ENCODE peak calls at places on chromosomes 1 and 21, in seven cellular contexts. S is Panc1, C is kidney, G is psoas muscle, J is MM.1S, R is mammary epithelial cell, P is esophagus squamous epithelium. W is an unnamed sample.

GRCh38 chr21:46366091-46366490 is 42.1 kb downstream of the PCNT start:
- DNase-seq in S (no peak), C (no peak), G (no peak), J (no peak), R (no peak), P (no peak), W (no peak)

GRCh38 chr21:42672699-42673458 is 19.5 kb downstream of the PDE9A start:
- DNase-seq in S (no peak), C (no peak), G (no peak), J (no peak), R (no peak), P (no peak), W (no peak)

GRCh38 chr21:43889055-43889454 is 24.0 kb downstream of the AGPAT3 start:
- DNase-seq in S (no peak), C (no peak), G (no peak), J (no peak), R (no peak), P (no peak), W (no peak)

GRCh38 chr21:36125513-36126121 is 9.3 kb upstream of the CBR3 start:
- DNase-seq in S (no peak), C (no peak), G (peak; percentile 66), J (peak; percentile 83), R (peak; percentile 38), P (no peak), W (no peak)

GRCh38 chr1:67937651-67938050 is 104.4 kb upstream of the GNG12 start:
- DNase-seq in S (no peak), C (no peak), G (no peak), J (no peak), R (no peak), P (no peak), W (no peak)

GRCh38 chr21:35521852-35522505 is 472.9 kb upstream of the RUNX1 start:
- DNase-seq in S (no peak), C (no peak), G (no peak), J (no peak), R (peak; percentile 51), P (no peak), W (no peak)

GRCh38 chr1:209899948-209900347 is 38.1 kb upstream of the SYT14 start:
- DNase-seq in S (no peak), C (no peak), G (no peak), J (peak; percentile 29), R (no peak), P (no peak), W (no peak)

GRCh38 chr1:174274452-174274851 is 115.1 kb downstream of the RABGAP1L start:
- DNase-seq in S (no peak), C (no peak), G (no peak), J (no peak), R (no peak), P (no peak), W (no peak)

GRCh38 chr1:16614361-16615252 is 1.2 kb upstream of the NBPF1 start:
- DNase-seq in S (no peak), C (peak; percentile 76), G (peak; percentile 54), J (no peak), R (no peak), P (no peak), W (no peak)

GRCh38 chr1:69494171-69494570 is 73.6 kb upstream of the LRRC7 start:
- DNase-seq in S (no peak), C (no peak), G (no peak), J (no peak), R (peak; percentile 76), P (no peak), W (no peak)

GRCh38 chr1:237232501-237232900 is 190.5 kb downstream of the RYR2 start:
- DNase-seq in S (no peak), C (no peak), G (no peak), J (no peak), R (no peak), P (no peak), W (no peak)

GRCh38 chr1:193368302-193368701 is 181.9 kb upstream of the B3GALT2 start:
- DNase-seq in S (no peak), C (no peak), G (no peak), J (peak; percentile 38), R (no peak), P (no peak), W (no peak)

GRCh38 chr21:40185208-40185607 is 318.0 kb downstream of the PCP4 start:
- DNase-seq in S (no peak), C (no peak), G (no peak), J (no peak), R (no peak), P (no peak), W (no peak)

GRCh38 chr1:55272994-55273393 is 57.8 kb upstream of the USP24 start:
- DNase-seq in S (no peak), C (no peak), G (no peak), J (no peak), R (no peak), P (no peak), W (no peak)

GRCh38 chr21:27086630-27087029 is 119.7 kb upstream of the ADAMTS5 start:
- DNase-seq in S (no peak), C (no peak), G (no peak), J (no peak), R (no peak), P (no peak), W (no peak)

GRCh38 chr21:27083144-27083543 is 116.3 kb upstream of the ADAMTS5 start:
- DNase-seq in S (no peak), C (no peak), G (no peak), J (no peak), R (no peak), P (no peak), W (no peak)

GRCh38 chr21:27079807-27080206 is 112.9 kb upstream of the ADAMTS5 start:
- DNase-seq in S (no peak), C (no peak), G (no peak), J (no peak), R (no peak), P (no peak), W (no peak)

GRCh38 chr21:27085387-27085786 is 118.5 kb upstream of the ADAMTS5 start:
- DNase-seq in S (no peak), C (no peak), G (no peak), J (no peak), R (no peak), P (no peak), W (no peak)
- H3K9me3 ChIP-seq in S (no peaks in the 10 kb centered on the region), C (no peaks in the 10 kb centered on the region), G (no peaks in the 10 kb centered on the region), J (no peaks in the 10 kb centered on the region), R (no peaks in the 10 kb centered on the region), P (no peaks in the 10 kb centered on the region), W (peaks cover 2% of the 10 kb centered on the region)

DNA sequence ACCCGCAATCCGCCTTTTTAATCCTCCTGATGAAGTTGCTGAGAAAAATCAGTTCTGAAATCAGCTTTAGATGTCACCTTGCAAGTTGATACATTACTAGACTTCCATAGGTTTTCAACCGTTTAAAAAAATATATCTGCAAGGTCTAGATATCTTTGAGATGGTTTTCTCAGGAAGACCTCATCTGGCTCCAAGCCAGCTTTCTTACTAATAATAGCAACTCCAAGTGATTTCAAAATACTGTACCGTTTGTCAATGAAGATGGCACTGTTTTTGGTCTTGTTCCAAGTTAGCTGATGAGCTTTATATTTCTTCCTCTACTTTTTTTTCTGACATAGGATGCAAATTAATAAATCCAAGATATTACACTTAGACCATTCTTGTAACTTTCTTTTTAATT is 40.3 kb downstream of the LRRC8C start:
- DNase-seq in S (no peak), C (no peak), G (no peak), J (no peak), R (no peak), P (no peak), W (no peak)
- H3K9me3 ChIP-seq in S (no peaks in the 10 kb centered on the region), C (no peaks in the 10 kb centered on the region), G (no peaks in the 10 kb centered on the region), J (no peaks in the 10 kb centered on the region), R (no peaks in the 10 kb centered on the region), P (no peaks in the 10 kb centered on the region), W (no peaks in the 10 kb centered on the region)

GRCh38 chr1:247060771-247061170 is 17.8 kb downstream of the ZNF670 start:
- DNase-seq in S (no peak), C (no peak), G (no peak), J (no peak), R (no peak), P (no peak), W (no peak)
- H3K9me3 ChIP-seq in S (peaks cover 71% of the 10 kb centered on the region), C (peaks cover 4% of the 10 kb centered on the region), G (peaks cover 27% of the 10 kb centered on the region), J (no peaks in the 10 kb centered on the region), R (peaks cover 19% of the 10 kb centered on the region), P (no peaks in the 10 kb centered on the region), W (peaks cover 2% of the 10 kb centered on the region)

DNA sequence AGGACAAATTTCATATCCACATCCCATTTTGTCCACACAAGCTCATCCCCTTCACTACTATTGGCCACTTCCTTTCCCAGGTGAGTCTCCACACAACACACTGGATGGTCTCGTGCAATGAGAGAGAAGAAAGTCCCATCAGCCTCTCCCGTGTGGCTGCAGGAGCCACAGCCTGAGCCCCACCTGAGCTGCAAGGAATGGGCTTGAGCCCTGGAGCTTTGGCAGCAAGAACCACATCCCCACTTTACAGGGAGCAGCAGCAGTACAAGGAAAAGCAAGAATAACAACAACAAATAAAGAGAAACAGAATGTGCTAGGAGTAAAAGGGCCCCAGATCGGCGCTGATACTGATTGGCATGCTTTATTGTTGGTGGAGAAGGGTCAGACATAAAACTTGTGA is 117.7 kb downstream of the TPTE start:
- DNase-seq in S (no peak), C (peak; percentile 41), G (no peak), J (no peak), R (no peak), P (no peak), W (no peak)
- H3K9me3 ChIP-seq in S (no peaks in the 10 kb centered on the region), C (peaks cover 21% of the 10 kb centered on the region), G (peaks cover 36% of the 10 kb centered on the region), J (no peaks in the 10 kb centered on the region), R (peaks cover 50% of the 10 kb centered on the region), P (no peaks in the 10 kb centered on the region), W (peaks cover 6% of the 10 kb centered on the region)

W was measured in T-helper 17 cell.